ENCODE peak calls at places on chromosomes 3 and 15, in seven cellular contexts. J, A, X, U, M, Y and C are unnamed samples.

GRCh38 chr15:75170203-75170602 is 31.5 kb upstream of the C15orf39 start:
- DNase-seq in X (no peak), Y (no peak), M (no peak), J (no peak), A (no peak), U (no peak), C (no peak)

GRCh38 chr3:143016321-143016972 is 15.1 kb downstream of the U2SURP start:
- DNase-seq in Y (no peak), X (no peak), U (no peak), A (no peak), M (peak), J (no peak), C (peak)

GRCh38 chr3:11522398-11522715 is 121.4 kb downstream of the VGLL4 start:
- DNase-seq in M (peak), U (no peak), A (no peak), J (no peak), X (peak), Y (no peak), C (no peak)

GRCh38 chr3:174417568-174417967 is 441.6 kb upstream of the NAALADL2 start:
- DNase-seq in U (no peak), M (no peak), Y (no peak), X (no peak), A (no peak), J (no peak), C (no peak)

GRCh38 chr15:66964111-66964738 is 101.2 kb upstream of the SMAD3 start:
- DNase-seq in Y (no peak), M (no peak), J (no peak), U (no peak), A (no peak), X (no peak), C (no peak)

GRCh38 chr3:89411211-89411610 is 303.8 kb downstream of the EPHA3 start:
- DNase-seq in M (no peak), J (no peak), U (no peak), X (no peak), A (no peak), Y (no peak), C (no peak)

GRCh38 chr15:70094690-70095311 is 2.9 kb downstream of the TLE3 start:
- DNase-seq in M (no peak), X (peak), J (no peak), Y (no peak), U (no peak), A (no peak), C (no peak)

GRCh38 chr3:16378920-16379319 is 113.9 kb downstream of the OXNAD1 start:
- DNase-seq in M (peak), A (no peak), Y (no peak), J (no peak), X (peak), U (no peak), C (peak)

GRCh38 chr15:86623236-86623635 is 543.6 kb downstream of the AGBL1 start:
- DNase-seq in J (no peak), M (no peak), U (no peak), Y (no peak), X (no peak), A (no peak), C (no peak)

GRCh38 chr3:25037049-25037547 is 391.0 kb upstream of the RARB start:
- DNase-seq in U (no peak), A (no peak), M (peak), Y (no peak), J (no peak), X (peak), C (no peak)